ENCODE peak calls at places on chromosomes 13 and 19, in eight cellular contexts. M, Z, E, B, W, T, X and F are unnamed samples.

GRCh38 chr19:7213628-7214328 is 80.4 kb downstream of the INSR start:
- DNase-seq in M (no peak), Z (no peak), E (no peak), B (no peak), W (no peak), T (no peak), X (no peak), F (no peak)

GRCh38 chr19:9597027-9597426 is 12.7 kb upstream of the ZNF121 start:
- DNase-seq in M (no peak), Z (no peak), E (no peak), B (no peak), W (peak; percentile 75), T (peak; percentile 53), X (no peak), F (no peak)

GRCh38 chr13:94711561-94712286 is 621 bp downstream of the SOX21 start:
- DNase-seq in M (no peak), Z (no peak), E (no peak), B (peak; percentile 41), W (no peak), T (no peak), X (peak; percentile 11), F (no peak)

GRCh38 chr13:39684531-39685137 is 29.2 kb downstream of the COG6 start:
- DNase-seq in M (peak; percentile 52), Z (no peak), E (no peak), B (no peak), W (peak; percentile 28), T (no peak), X (no peak), F (no peak)

GRCh38 chr13:38781539-38781938 is 94.7 kb downstream of the FREM2 start:
- DNase-seq in M (no peak), Z (no peak), E (no peak), B (no peak), W (no peak), T (no peak), X (no peak), F (no peak)

GRCh38 chr13:35005051-35005450 is 63.0 kb downstream of the NBEA start:
- DNase-seq in M (no peak), Z (no peak), E (no peak), B (no peak), W (no peak), T (no peak), X (no peak), F (no peak)

GRCh38 chr13:100209857-100210580 is 121.1 kb downstream of the PCCA start:
- DNase-seq in M (peak; percentile 39), Z (no peak), E (no peak), B (no peak), W (peak; percentile 62), T (no peak), X (no peak), F (no peak)

GRCh38 chr13:88042489-88042888 is 371.3 kb downstream of the SLITRK5 start:
- DNase-seq in M (no peak), Z (no peak), E (no peak), B (no peak), W (no peak), T (no peak), X (no peak), F (no peak)

GRCh38 chr13:108926848-108927247 is 297.4 kb downstream of the MYO16 start:
- DNase-seq in M (no peak), Z (no peak), E (no peak), B (no peak), W (no peak), T (no peak), X (no peak), F (no peak)

GRCh38 chr19:45245334-45245787 is at the start of gene EXOC3L2:
- DNase-seq in M (no peak), Z (no peak), E (no peak), B (no peak), W (no peak), T (no peak), X (no peak), F (no peak)

GRCh38 chr13:110541526-110541920 is 20.0 kb downstream of the RAB20 start:
- DNase-seq in M (no peak), Z (no peak), E (no peak), B (no peak), W (no peak), T (no peak), X (no peak), F (no peak)